ENCODE peak calls at places on chromosomes 12 and 14, in six cellular contexts. G, T, Z, D, P and K are unnamed samples.

GRCh38 chr14:93430319-93430801 is 379 bp upstream of the UNC79 start:
- DNase-seq in G (peak), T (no peak), Z (peak), D (peak), P (no peak), K (no peak)

GRCh38 chr12:14322403-14322802 is 43.1 kb upstream of the ATF7IP start:
- DNase-seq in G (no peak), T (no peak), Z (peak), D (no peak), P (peak), K (no peak)

GRCh38 chr12:48198619-48198973 is 4.5 kb downstream of the OR10AD1 start:
- DNase-seq in G (no peak), T (peak), Z (peak), D (no peak), P (no peak), K (no peak)

GRCh38 chr12:26711072-26711471 is 121.9 kb downstream of the ITPR2 start:
- DNase-seq in G (no peak), T (no peak), Z (no peak), D (no peak), P (peak), K (no peak)

GRCh38 chr12:103994235-103994634 is 28.6 kb downstream of the TDG start:
- DNase-seq in G (no peak), T (no peak), Z (no peak), D (no peak), P (no peak), K (no peak)

GRCh38 chr12:98725481-98726247 is 80.6 kb downstream of the APAF1 start:
- DNase-seq in G (no peak), T (peak), Z (peak), D (no peak), P (no peak), K (no peak)

GRCh38 chr14:90301580-90302181 is 30.1 kb downstream of the NRDE2 start:
- DNase-seq in G (no peak), T (no peak), Z (peak), D (no peak), P (peak), K (peak)

GRCh38 chr14:51410846-51411245 is 170.8 kb downstream of the TMX1 start:
- DNase-seq in G (no peak), T (no peak), Z (no peak), D (no peak), P (no peak), K (no peak)

GRCh38 chr12:79069009-79069408 is 204.4 kb downstream of the SYT1 start:
- DNase-seq in G (no peak), T (no peak), Z (no peak), D (no peak), P (no peak), K (no peak)

GRCh38 chr12:32777159-32777558 is 21.5 kb upstream of the YARS2 start:
- DNase-seq in G (no peak), T (no peak), Z (no peak), D (no peak), P (no peak), K (no peak)

GRCh38 chr12:84727964-84728363 is 184.6 kb downstream of the SLC6A15 start:
- DNase-seq in G (no peak), T (no peak), Z (peak), D (no peak), P (no peak), K (no peak)

GRCh38 chr14:76922599-76922998 is 96.4 kb downstream of the LRRC74A start:
- DNase-seq in G (no peak), T (no peak), Z (peak), D (no peak), P (no peak), K (no peak)

GRCh38 chr12:115619061-115619460 is 658.4 kb downstream of the MED13L start:
- DNase-seq in G (no peak), T (no peak), Z (no peak), D (no peak), P (no peak), K (no peak)

GRCh38 chr14:95185452-95186392 is 28.4 kb upstream of the DICER1 start:
- DNase-seq in G (no peak), T (no peak), Z (peak), D (no peak), P (no peak), K (no peak)

GRCh38 chr14:100722367-100722766 is 4.3 kb upstream of the DLK1 start:
- DNase-seq in G (no peak), T (no peak), Z (no peak), D (no peak), P (no peak), K (no peak)

GRCh38 chr12:100348657-100349454 is 8.0 kb upstream of the SLC17A8 start:
- DNase-seq in G (no peak), T (no peak), Z (peak), D (no peak), P (no peak), K (peak)

GRCh38 chr14:76761849-76762616 is 765 bp downstream of the VASH1 start:
- DNase-seq in G (peak), T (no peak), Z (no peak), D (no peak), P (no peak), K (no peak)

GRCh38 chr14:53956427-53957201 is at the start of gene BMP4:
- DNase-seq in G (peak), T (peak), Z (no peak), D (no peak), P (no peak), K (no peak)

GRCh38 chr12:90003688-90004087 is 295.1 kb upstream of the ATP2B1 start:
- DNase-seq in G (no peak), T (no peak), Z (no peak), D (no peak), P (no peak), K (no peak)

GRCh38 chr12:26488339-26488738 is 293.0 kb downstream of the SSPN start:
- DNase-seq in G (no peak), T (no peak), Z (no peak), D (no peak), P (no peak), K (no peak)

GRCh38 chr14:73258076-73258475 is 20.8 kb downstream of the PAPLN start:
- DNase-seq in G (no peak), T (no peak), Z (no peak), D (no peak), P (no peak), K (no peak)

GRCh38 chr14:72126091-72126490 is 193.9 kb downstream of the RGS6 start:
- DNase-seq in G (no peak), T (no peak), Z (no peak), D (no peak), P (no peak), K (no peak)

GRCh38 chr14:94145902-94146527 is 16.6 kb upstream of the IFI27L2 start:
- DNase-seq in G (no peak), T (no peak), Z (no peak), D (no peak), P (no peak), K (no peak)

GRCh38 chr14:101006008-101006407 is 102.5 kb upstream of the RTL1 start:
- DNase-seq in G (no peak), T (peak), Z (no peak), D (no peak), P (no peak), K (no peak)

GRCh38 chr12:115451785-115452736 is 768.1 kb upstream of the TBX3 start:
- DNase-seq in G (no peak), T (no peak), Z (peak), D (no peak), P (no peak), K (no peak)

GRCh38 chr12:128644664-128645296 is 179.0 kb downstream of the SLC15A4 start:
- DNase-seq in G (no peak), T (no peak), Z (no peak), D (peak), P (no peak), K (peak)

GRCh38 chr12:28583771-28584261 is 393.6 kb downstream of the CCDC91 start:
- DNase-seq in G (no peak), T (no peak), Z (peak), D (no peak), P (peak), K (no peak)

GRCh38 chr14:92863281-92863680 is 59.7 kb upstream of the CHGA start:
- DNase-seq in G (no peak), T (no peak), Z (peak), D (no peak), P (no peak), K (no peak)

GRCh38 chr12:112974904-112975303 is 3.4 kb upstream of the OAS2 start:
- DNase-seq in G (no peak), T (no peak), Z (no peak), D (no peak), P (no peak), K (no peak)

GRCh38 chr12:78600541-78600940 is 264.0 kb upstream of the SYT1 start:
- DNase-seq in G (no peak), T (no peak), Z (no peak), D (no peak), P (no peak), K (no peak)

GRCh38 chr12:49293056-49293956 is 1.6 kb upstream of the PRPH start:
- DNase-seq in G (no peak), T (no peak), Z (no peak), D (no peak), P (no peak), K (no peak)

GRCh38 chr12:68159681-68160304 is at the start of gene IFNG:
- DNase-seq in G (no peak), T (no peak), Z (no peak), D (no peak), P (no peak), K (no peak)

GRCh38 chr14:90795744-90796143 is 20.5 kb downstream of the TTC7B start:
- DNase-seq in G (no peak), T (no peak), Z (peak), D (no peak), P (peak), K (peak)

GRCh38 chr14:104563742-104564615 is 15.6 kb upstream of the C14orf180 start:
- DNase-seq in G (no peak), T (peak), Z (peak), D (peak), P (no peak), K (peak)

GRCh38 chr12:25550186-25550585 is 2.9 kb downstream of the LMNTD1 start:
- DNase-seq in G (no peak), T (no peak), Z (peak), D (no peak), P (no peak), K (no peak)

GRCh38 chr12:119512772-119513497 is 80.6 kb upstream of the TMEM233 start:
- DNase-seq in G (no peak), T (no peak), Z (no peak), D (peak), P (no peak), K (no peak)

GRCh38 chr14:102040153-102040552 is 46.7 kb downstream of the HSP90AA1 start:
- DNase-seq in G (no peak), T (no peak), Z (no peak), D (no peak), P (no peak), K (no peak)

GRCh38 chr12:100741084-100741711 is 53.4 kb upstream of the ANO4 start:
- DNase-seq in G (no peak), T (no peak), Z (peak), D (no peak), P (no peak), K (no peak)